ENCODE peak calls at places on chromosomes 12 and 14, in five cellular contexts. M is GM12878, I is K562, G is HepG2, N is HCT116. O is an unnamed sample.

GRCh38 chr12:124716208-124717141 is 147.2 kb downstream of the SCARB1 start:
- DNase-seq in M (no peak), I (no peak), G (no peak), N (no peak), O (no peak)

GRCh38 chr14:101508196-101508947 is 52.9 kb upstream of the DIO3 start:
- DNase-seq in M (no peak), I (no peak), G (no peak), N (no peak), O (no peak)

GRCh38 chr12:116143883-116144266 is 133.6 kb downstream of the MED13L start:
- DNase-seq in M (no peak), I (no peak), G (no peak), N (no peak), O (no peak)

GRCh38 chr12:19382111-19382526 is 57.2 kb upstream of the AEBP2 start:
- DNase-seq in M (peak), I (no peak), G (peak), N (no peak), O (no peak)

GRCh38 chr12:131223791-131224567 is 270.3 kb downstream of the ADGRD1 start:
- DNase-seq in M (no peak), I (peak), G (no peak), N (peak), O (peak)

GRCh38 chr12:111444706-111445310 is 39.1 kb downstream of the SH2B3 start:
- DNase-seq in M (peak), I (no peak), G (no peak), N (no peak), O (no peak)

GRCh38 chr14:58239259-58240210 is 5.1 kb upstream of the PSMA3 start:
- DNase-seq in M (peak), I (peak), G (peak), N (peak), O (peak)

GRCh38 chr14:106872619-106873446 is 1346.5 kb downstream of the TMEM121 start:
- DNase-seq in M (no peak), I (peak), G (peak), N (no peak), O (peak)

GRCh38 chr14:44300911-44301310 is 206.2 kb downstream of the FSCB start:
- DNase-seq in M (no peak), I (no peak), G (no peak), N (no peak), O (no peak)

GRCh38 chr14:73591690-73592448 is at the start of gene ACOT4:
- DNase-seq in M (no peak), I (no peak), G (no peak), N (no peak), O (no peak)

GRCh38 chr14:22300646-22301045 is 288.4 kb downstream of the DAD1 start:
- DNase-seq in M (no peak), I (no peak), G (no peak), N (no peak), O (no peak)

GRCh38 chr12:47286676-47287075 is 206.9 kb upstream of the AMIGO2 start:
- DNase-seq in M (no peak), I (no peak), G (no peak), N (no peak), O (no peak)

GRCh38 chr12:65703176-65703575 is 121.1 kb upstream of the HMGA2 start:
- DNase-seq in M (no peak), I (no peak), G (no peak), N (no peak), O (no peak)

GRCh38 chr12:28500373-28501024 is 310.2 kb downstream of the CCDC91 start:
- DNase-seq in M (no peak), I (no peak), G (no peak), N (no peak), O (no peak)

DNA sequence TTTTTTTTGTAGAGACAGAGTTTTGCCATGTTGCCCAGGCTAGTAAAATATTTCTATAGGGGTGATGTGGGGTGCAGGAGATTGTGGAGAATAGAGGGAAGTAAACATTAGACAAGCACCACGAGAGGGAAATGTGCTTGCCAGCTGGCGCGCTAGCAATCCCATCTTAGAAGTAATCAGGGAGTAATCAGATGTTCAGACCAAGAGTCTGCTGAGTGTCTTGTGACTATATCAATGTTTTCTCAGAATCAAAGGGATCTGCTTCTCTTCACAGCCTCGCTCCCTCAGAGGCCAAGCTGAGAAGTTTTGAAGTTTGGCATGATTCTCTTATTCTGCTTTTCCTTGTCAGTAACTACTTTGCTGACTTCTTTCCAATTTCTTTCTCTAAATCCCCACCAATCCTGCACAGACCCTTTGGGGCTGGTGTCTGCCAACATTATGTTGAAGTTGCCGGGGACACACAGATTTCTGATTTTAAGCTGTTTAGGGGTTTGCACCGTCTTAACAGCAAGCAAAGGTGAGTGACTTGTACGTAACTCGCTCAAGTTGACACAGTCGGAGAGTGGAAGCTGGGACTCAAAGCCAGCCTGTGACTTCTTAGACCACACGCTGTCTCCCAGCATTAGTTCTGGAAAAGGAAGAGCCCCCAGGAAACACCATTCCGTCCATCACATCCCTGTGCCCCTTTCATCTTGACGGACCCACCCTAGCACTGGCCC is 22.0 kb upstream of the TSPAN9 start:
- DNase-seq in M (no peak), I (peak), G (no peak), N (no peak), O (no peak)
- TF ChIP-seq SRF in M (no peak), I (no peak), G (no peak), N (no peak), O (no peak)

GRCh38 chr14:105252552-105253328 is 4.4 kb downstream of the BTBD6 start:
- DNase-seq in M (no peak), I (no peak), G (no peak), N (no peak), O (no peak)

GRCh38 chr14:105257464-105257863 is 9.1 kb downstream of the BTBD6 start:
- DNase-seq in M (no peak), I (no peak), G (no peak), N (no peak), O (no peak)

GRCh38 chr14:105253329-105253682 is 5.0 kb downstream of the BTBD6 start:
- DNase-seq in M (no peak), I (no peak), G (no peak), N (no peak), O (no peak)

GRCh38 chr14:105256292-105256960 is 8.1 kb downstream of the BTBD6 start:
- DNase-seq in M (no peak), I (no peak), G (no peak), N (no peak), O (no peak)

GRCh38 chr14:105255021-105255507 is 6.7 kb downstream of the BTBD6 start:
- DNase-seq in M (no peak), I (no peak), G (no peak), N (no peak), O (no peak)
- TF ChIP-seq RAD21 in M (no peak), I (no peak), G (no peak), N (no peak), O (no peak)

DNA sequence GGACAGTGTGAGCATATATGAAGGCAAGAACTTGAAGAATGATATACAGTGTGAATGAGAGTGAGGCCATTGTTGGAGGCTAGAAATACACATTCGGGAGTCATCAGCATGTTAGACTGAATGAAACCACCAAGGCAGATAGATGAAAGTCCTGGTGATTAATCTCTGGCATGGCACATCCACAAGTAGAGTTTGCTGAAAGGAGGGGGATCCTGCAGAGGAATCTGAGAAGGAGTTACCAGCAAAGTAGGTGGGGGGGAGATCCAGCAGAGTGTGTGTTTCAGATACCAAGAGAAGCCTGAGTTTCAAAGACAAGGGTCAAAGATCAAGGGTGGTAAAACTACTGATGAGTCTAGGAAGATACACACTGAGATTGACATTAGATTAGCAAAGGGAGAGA is 426.7 kb upstream of the DCN start:
- DNase-seq in M (no peak), I (no peak), G (no peak), N (no peak), O (no peak)
- TF ChIP-seq SRF in M (no peak), I (no peak), G (no peak), N (no peak), O (no peak)

GRCh38 chr14:91063119-91063518 is 2.7 kb upstream of the RPS6KA5 start:
- DNase-seq in M (peak), I (no peak), G (peak), N (no peak), O (no peak)
- TF ChIP-seq RAD21 in M (no peak), I (no peak), G (no peak), N (no peak), O (no peak)

DNA sequence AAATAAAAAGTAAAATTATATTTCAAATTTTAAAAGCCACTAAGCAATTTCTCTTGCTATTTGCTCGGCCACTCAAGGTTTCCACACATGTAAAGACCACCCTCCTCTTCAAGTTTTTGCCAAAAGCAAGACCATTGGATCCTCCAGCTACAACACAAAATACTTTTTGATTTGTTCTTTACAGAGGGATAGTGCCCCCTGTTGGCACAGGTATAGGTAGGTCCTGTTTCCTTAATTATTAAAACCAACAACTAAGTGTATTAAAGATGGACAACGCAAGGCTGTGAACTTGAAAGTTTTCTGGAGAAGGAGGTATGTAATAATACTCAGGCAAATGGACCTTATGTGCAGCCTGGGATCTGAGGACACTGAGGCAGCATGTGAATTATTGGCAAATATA is 23.8 kb downstream of the ATP6V1D start:
- DNase-seq in M (no peak), I (no peak), G (peak), N (peak), O (no peak)
- TF ChIP-seq SRF in M (no peak), I (no peak), G (no peak), N (no peak), O (no peak)

GRCh38 chr12:121128908-121129704 is 3.6 kb upstream of the P2RX7 start:
- DNase-seq in M (peak), I (peak), G (peak), N (no peak), O (peak)
- TF ChIP-seq RAD21 in M (no peak), I (no peak), G (no peak), N (no peak), O (no peak)

DNA sequence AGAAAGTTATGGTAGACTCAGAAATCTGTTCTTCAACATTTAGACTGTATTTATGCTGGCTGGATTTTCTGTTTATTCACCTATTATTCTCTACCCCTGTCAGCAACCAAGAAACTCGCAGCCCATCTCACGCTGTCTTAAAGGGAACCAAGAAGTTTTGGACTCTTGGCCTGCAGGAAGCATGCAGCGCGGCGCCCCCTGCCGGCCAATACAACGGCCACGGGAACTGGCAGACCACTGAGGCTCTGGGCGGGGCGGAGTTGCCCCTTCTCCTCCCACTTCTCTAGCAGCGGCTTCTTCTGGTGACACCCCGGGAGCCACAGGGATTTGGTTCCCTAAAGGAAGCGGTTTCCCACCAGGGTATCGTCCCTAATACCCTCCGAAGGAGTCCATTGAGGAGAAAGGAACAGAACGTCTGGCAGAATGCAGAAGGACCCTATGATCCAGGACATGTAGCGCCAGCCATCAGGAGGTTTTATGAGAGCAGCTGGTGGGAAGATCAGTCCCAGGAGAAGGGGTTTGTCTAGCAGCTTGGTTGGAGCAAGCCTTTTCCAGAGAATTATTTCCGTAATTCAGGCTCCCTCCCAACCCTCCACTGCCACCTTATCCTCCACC is 21.0 kb upstream of the RNASE2 start:
- DNase-seq in M (no peak), I (peak), G (no peak), N (peak), O (peak)
- TF ChIP-seq SRF in M (no peak), I (no peak), G (no peak), N (no peak), O (no peak)